ENCODE peak calls at places on chromosomes 7 and 10, in five cellular contexts. D is T-helper 1 cell; N is stimulated activated CD8-positive, alpha-beta memory T cell treated with anti-CD3 and anti-CD28 coated beads, Interleukin-4, amount 100 ng/mL, for 1 hour; U is transverse colon; V is activated T-cell treated with anti-CD3 and anti-CD28 coated beads, Interleukin-2, amount 50 U/mL, for 72 hours. G is an unnamed sample.

GRCh38 chr10:100485336-100485735 is 22.5 kb downstream of the WNT8B start:
- DNase-seq in N (no peak), U (no peak), V (no peak), D (no peak), G (no peak)

GRCh38 chr7:94513565-94513860 is 3.9 kb downstream of the CASD1 start:
- DNase-seq in D (no peak), U (no peak), N (no peak), V (no peak), G (no peak)

GRCh38 chr7:112001089-112001826 is 204.9 kb downstream of the DOCK4 start:
- DNase-seq in N (no peak), V (no peak), U (no peak), D (no peak), G (no peak)

GRCh38 chr7:25846722-25847121 is 305.3 kb upstream of the NFE2L3 start:
- DNase-seq in D (no peak), U (peak), V (no peak), N (no peak), G (no peak)

GRCh38 chr10:79335470-79336235 is 11.6 kb upstream of the PPIF start:
- DNase-seq in U (no peak), D (no peak), N (no peak), V (no peak), G (no peak)

GRCh38 chr7:80902716-80903308 is 16.0 kb downstream of the SEMA3C start:
- DNase-seq in U (no peak), V (no peak), D (no peak), N (no peak), G (no peak)

GRCh38 chr7:41916450-41916927 is 213.6 kb upstream of the INHBA start:
- DNase-seq in V (no peak), U (no peak), D (no peak), N (no peak), G (no peak)

GRCh38 chr7:113796557-113796956 is 122.3 kb downstream of the PPP1R3A start:
- DNase-seq in U (no peak), D (no peak), N (no peak), V (no peak), G (no peak)

GRCh38 chr10:72250666-72251065 is 23.1 kb upstream of the DDIT4 start:
- DNase-seq in N (no peak), D (no peak), V (no peak), U (peak), G (no peak)

GRCh38 chr10:68208424-68209042 is 23.4 kb downstream of the ATOH7 start:
- DNase-seq in V (peak), D (no peak), N (no peak), U (peak), G (no peak)

GRCh38 chr7:130758429-130759056 is 24.5 kb upstream of the KLF14 start:
- DNase-seq in N (no peak), U (no peak), V (no peak), D (no peak), G (no peak)

GRCh38 chr7:21616796-21617436 is 74.1 kb downstream of the DNAH11 start:
- DNase-seq in V (no peak), U (no peak), N (no peak), D (no peak), G (no peak)

GRCh38 chr10:80392250-80392649 is 16.1 kb upstream of the PRXL2A start:
- DNase-seq in V (no peak), D (no peak), U (no peak), N (no peak), G (no peak)

GRCh38 chr7:18445916-18446520 is 49.5 kb upstream of the HDAC9 start:
- DNase-seq in N (no peak), D (no peak), V (no peak), U (no peak), G (no peak)

GRCh38 chr7:130009848-130010688 is 41.1 kb downstream of the ZC3HC1 start:
- DNase-seq in V (peak), N (no peak), U (peak), D (no peak), G (no peak)

GRCh38 chr7:7122033-7122478 is 60.3 kb upstream of the C1GALT1 start:
- DNase-seq in D (no peak), V (no peak), U (no peak), N (no peak), G (no peak)

GRCh38 chr10:58385784-58386112 is 538 bp downstream of the TFAM start:
- DNase-seq in D (no peak), N (no peak), U (peak), V (peak), G (no peak)

GRCh38 chr10:44363716-44364115 is 21.2 kb downstream of the CXCL12 start:
- DNase-seq in U (no peak), D (no peak), N (no peak), V (no peak), G (no peak)